ENCODE peak calls at places on chromosomes 7 and 10, in ten cellular contexts. A is prostate gland; D is stimulated activated CD8-positive, alpha-beta memory T cell treated with anti-CD3 and anti-CD28 coated beads, Interleukin-15, amount 100 ng/mL, for 24 hours; C is type B pancreatic cell; O is HuH-7.5; K is fibroblast of lung; R is C1 segment of cervical spinal cord; M is HEK293T; G is NCI-H2081; N is effector memory CD4-positive, alpha-beta T cell. W is an unnamed sample.
A peak's percentile ranks its signal among the peaks of the same experiment; 100 is the strongest.

GRCh38 chr10:72375585-72375984 is 20.9 kb upstream of the DNAJB12 start:
- DNase-seq in K (peak; percentile 14), D (no peak), C (no peak), O (no peak), A (no peak), M (peak; percentile 15), R (peak; percentile 10), N (no peak), G (no peak), W (peak; percentile 53)

GRCh38 chr7:25029075-25029474 is 49.1 kb upstream of the OSBPL3 start:
- DNase-seq in N (peak; percentile 0), M (no peak), G (no peak), R (no peak), D (no peak), O (no peak), C (no peak), K (no peak), A (no peak), W (no peak)

GRCh38 chr7:130642383-130642782 is 26.2 kb downstream of the COPG2 start:
- DNase-seq in D (no peak), A (no peak), N (no peak), O (no peak), G (no peak), C (no peak), M (no peak), R (no peak), K (no peak), W (no peak)

GRCh38 chr7:50690541-50691011 is 92.1 kb downstream of the GRB10 start:
- DNase-seq in G (peak; percentile 30), N (no peak), C (no peak), D (no peak), M (no peak), K (no peak), O (no peak), R (no peak), A (no peak), W (no peak)

GRCh38 chr7:138822867-138823535 is 25.0 kb upstream of the ATP6V0A4 start:
- DNase-seq in C (no peak), O (no peak), A (no peak), G (no peak), D (no peak), K (no peak), M (no peak), N (no peak), R (no peak), W (no peak)

GRCh38 chr10:1204434-1205326 is 148.5 kb downstream of the WDR37 start:
- DNase-seq in C (peak; percentile 58), M (no peak), A (no peak), G (no peak), D (no peak), K (no peak), O (no peak), R (no peak), N (no peak), W (no peak)

GRCh38 chr7:94632338-94633024 is 23.5 kb downstream of the SGCE start:
- DNase-seq in M (no peak), K (peak; percentile 79), C (no peak), A (no peak), O (no peak), N (no peak), D (no peak), G (peak; percentile 55), R (no peak), W (no peak)

GRCh38 chr10:25125151-25125550 is 49.6 kb upstream of the GPR158 start:
- DNase-seq in D (no peak), O (no peak), M (no peak), K (no peak), A (no peak), G (no peak), R (peak; percentile 36), N (no peak), C (no peak), W (no peak)

GRCh38 chr10:13395540-13395939 is 47.4 kb upstream of the SEPHS1 start:
- DNase-seq in K (no peak), G (no peak), O (no peak), M (no peak), D (no peak), R (no peak), A (no peak), C (no peak), N (no peak), W (no peak)

GRCh38 chr10:78626471-78626870 is 442.3 kb upstream of the ZMIZ1 start:
- DNase-seq in O (no peak), M (no peak), G (peak; percentile 14), N (no peak), A (no peak), R (no peak), K (no peak), C (no peak), D (no peak), W (no peak)

GRCh38 chr10:43417950-43418768 is 9.2 kb upstream of the HNRNPF start:
- DNase-seq in D (no peak), N (peak; percentile 43), K (no peak), R (peak; percentile 37), M (no peak), G (no peak), C (no peak), A (no peak), O (no peak), W (peak; percentile 92)

GRCh38 chr10:125823663-125824251 is 411 bp downstream of the BCCIP start:
- DNase-seq in A (no peak), D (no peak), K (peak; percentile 3), O (no peak), M (no peak), G (no peak), N (no peak), R (no peak), C (no peak), W (no peak)

GRCh38 chr10:96610817-96611216 is 24.0 kb upstream of the TM9SF3 start:
- DNase-seq in O (no peak), A (no peak), R (no peak), N (no peak), K (no peak), D (no peak), G (no peak), C (no peak), M (no peak), W (no peak)